ENCODE peak calls at places on chromosomes 16 and 17, in ten cellular contexts. L is fibroblast of mammary gland, E is AG09309, B is GM10248, P is cardiac muscle cell, X is osteoblast, Z is epithelial cell of proximal tubule, T is HFFc6, V is kidney, C is Panc1. Y is an unnamed sample.

GRCh38 chr17:59154721-59155438 is at the start of gene SKA2:
- DNase-seq in P (peak; percentile 100), L (no peak), V (peak; percentile 99), E (no peak), T (no peak), X (peak; percentile 65), Z (no peak), B (no peak), C (peak; percentile 98), Y (no peak)

GRCh38 chr17:50347087-50347893 is 1.4 kb downstream of the XYLT2 start:
- DNase-seq in X (no peak), T (no peak), C (no peak), L (no peak), B (no peak), E (no peak), P (peak; percentile 22), V (peak; percentile 72), Z (no peak), Y (no peak)

GRCh38 chr16:67948015-67948414 is 4.1 kb upstream of the LCAT start:
- DNase-seq in P (no peak), V (no peak), X (no peak), B (no peak), L (no peak), E (no peak), C (no peak), Z (no peak), T (no peak), Y (no peak)

GRCh38 chr16:4701791-4702465 is 8.6 kb downstream of the NUDT16L1 start:
- DNase-seq in T (no peak), C (no peak), B (no peak), V (peak; percentile 72), Z (no peak), X (peak; percentile 86), L (no peak), P (no peak), E (no peak), Y (no peak)

GRCh38 chr17:56894859-56895455 is 18.9 kb downstream of the TRIM25 start:
- DNase-seq in V (no peak), B (no peak), T (no peak), L (no peak), C (no peak), P (no peak), E (no peak), Z (no peak), X (no peak), Y (no peak)

GRCh38 chr17:48037924-48038323 is 327 bp upstream of the COPZ2 start:
- DNase-seq in Z (no peak), L (no peak), P (no peak), E (no peak), B (no peak), V (no peak), X (peak; percentile 79), T (no peak), C (no peak), Y (no peak)

GRCh38 chr17:50396261-50397110 is 837 bp downstream of the LRRC59 start:
- DNase-seq in X (peak; percentile 69), C (no peak), T (peak; percentile 26), V (no peak), P (peak; percentile 80), E (peak; percentile 17), Z (no peak), B (peak; percentile 20), L (peak; percentile 83), Y (no peak)

GRCh38 chr17:21249911-21250703 is 3.1 kb downstream of the NATD1 start:
- DNase-seq in X (peak; percentile 69), L (no peak), E (no peak), Z (no peak), T (no peak), P (no peak), B (no peak), C (no peak), V (no peak), Y (no peak)

GRCh38 chr16:21021316-21021715 is 120.7 kb downstream of the LYRM1 start:
- DNase-seq in X (no peak), L (no peak), B (no peak), V (no peak), P (no peak), E (no peak), C (no peak), T (no peak), Z (no peak), Y (no peak)

GRCh38 chr17:42277342-42277712 is 1.1 kb upstream of the STAT5B start:
- DNase-seq in V (no peak), P (no peak), Z (no peak), E (no peak), L (no peak), C (no peak), B (peak; percentile 41), T (no peak), X (peak; percentile 75), Y (no peak)

GRCh38 chr16:13081825-13082224 is 180.4 kb downstream of the SHISA9 start:
- DNase-seq in V (no peak), L (no peak), P (no peak), Z (no peak), C (no peak), X (no peak), B (no peak), E (no peak), T (no peak), Y (no peak)

GRCh38 chr16:86517652-86518258 is 7.4 kb downstream of the FOXF1 start:
- DNase-seq in X (peak; percentile 97), V (peak; percentile 86), L (peak; percentile 64), P (peak; percentile 78), E (no peak), B (peak; percentile 71), T (peak; percentile 61), C (no peak), Z (no peak), Y (no peak)
- TF ChIP-seq CTCF in X (peak; percentile 77), V (peak; percentile 87), L (peak; percentile 85), P (peak; percentile 90), E (peak; percentile 95), B (peak; percentile 90), T (peak; percentile 88), C (peak; percentile 88), Z (peak; percentile 76), Y (peak; percentile 92)

DNA sequence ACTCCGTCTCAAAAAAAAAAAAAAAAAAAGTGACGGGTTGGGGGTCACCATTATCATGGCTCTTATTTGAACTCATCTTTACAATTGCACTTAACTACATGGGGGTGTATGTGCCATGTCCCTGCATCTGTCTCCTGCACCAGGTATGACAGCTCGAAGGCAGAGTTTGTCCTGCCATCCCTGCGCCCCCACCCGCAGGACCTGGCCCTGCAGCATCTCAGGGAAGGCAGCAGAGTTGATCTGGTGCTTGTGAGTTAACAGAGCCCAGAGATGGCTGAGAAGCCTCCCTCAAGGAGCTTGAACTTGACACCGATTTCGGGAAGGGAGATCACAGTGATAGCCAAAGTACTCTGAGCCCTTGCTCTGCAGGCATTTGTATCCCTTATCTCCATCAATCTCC is 44.8 kb downstream of the C16orf82 start:
- DNase-seq in X (no peak), P (no peak), Z (no peak), B (no peak), V (no peak), E (no peak), L (no peak), C (no peak), T (no peak), Y (no peak)
- TF ChIP-seq CTCF in X (no peak), P (no peak), Z (no peak), B (no peak), V (no peak), E (no peak), L (no peak), C (no peak), T (no peak), Y (no peak)

DNA sequence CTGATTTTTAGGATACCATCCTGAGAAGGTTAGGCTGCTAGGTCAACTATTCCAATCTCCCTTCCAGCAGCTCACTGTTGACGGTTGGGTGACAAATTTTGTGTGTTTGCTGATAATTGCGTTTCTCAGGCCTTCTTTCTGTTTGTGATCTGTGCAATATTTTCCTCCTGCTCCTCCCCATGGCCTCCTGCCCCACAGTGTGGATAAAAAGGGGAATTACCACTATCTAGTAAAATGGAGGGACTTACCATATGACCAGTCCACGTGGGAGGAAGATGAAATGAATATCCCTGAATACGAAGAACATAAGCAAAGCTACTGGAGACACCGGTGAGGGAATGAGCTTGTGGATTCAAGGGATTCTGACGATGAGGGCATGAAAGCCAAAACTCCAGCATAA is 9.2 kb downstream of the CHD3 start:
- DNase-seq in T (peak; percentile 54), Z (no peak), B (no peak), V (no peak), E (no peak), P (peak; percentile 77), X (peak; percentile 94), L (peak; percentile 79), C (no peak), Y (no peak)
- TF ChIP-seq CTCF in T (peak; percentile 71), Z (peak; percentile 66), B (no peak), V (peak; percentile 44), E (peak; percentile 63), P (peak; percentile 53), X (peak; percentile 77), L (peak; percentile 66), C (no peak), Y (peak; percentile 53)

GRCh38 chr17:82351254-82351712 is 7.8 kb upstream of the TEX19 start:
- DNase-seq in B (no peak), X (peak; percentile 52), L (no peak), P (no peak), T (no peak), C (no peak), E (no peak), Z (no peak), V (no peak), Y (no peak)

GRCh38 chr17:82351713-82352488 is 7.1 kb upstream of the TEX19 start:
- DNase-seq in V (peak; percentile 93), P (peak; percentile 94), B (peak; percentile 88), C (peak; percentile 58), T (peak; percentile 76), L (peak; percentile 89), X (peak; percentile 99), Z (no peak), E (peak; percentile 44), Y (peak; percentile 54)

GRCh38 chr17:82349287-82349701 is 9.8 kb upstream of the TEX19 start:
- DNase-seq in T (no peak), C (no peak), V (no peak), E (peak; percentile 54), B (no peak), X (peak; percentile 71), P (peak; percentile 45), L (peak; percentile 90), Z (no peak), Y (no peak)

GRCh38 chr17:82348866-82349265 is 10.2 kb upstream of the TEX19 start:
- DNase-seq in V (no peak), T (no peak), B (no peak), P (peak; percentile 18), E (no peak), X (peak; percentile 82), C (no peak), L (no peak), Z (no peak), Y (no peak)

DNA sequence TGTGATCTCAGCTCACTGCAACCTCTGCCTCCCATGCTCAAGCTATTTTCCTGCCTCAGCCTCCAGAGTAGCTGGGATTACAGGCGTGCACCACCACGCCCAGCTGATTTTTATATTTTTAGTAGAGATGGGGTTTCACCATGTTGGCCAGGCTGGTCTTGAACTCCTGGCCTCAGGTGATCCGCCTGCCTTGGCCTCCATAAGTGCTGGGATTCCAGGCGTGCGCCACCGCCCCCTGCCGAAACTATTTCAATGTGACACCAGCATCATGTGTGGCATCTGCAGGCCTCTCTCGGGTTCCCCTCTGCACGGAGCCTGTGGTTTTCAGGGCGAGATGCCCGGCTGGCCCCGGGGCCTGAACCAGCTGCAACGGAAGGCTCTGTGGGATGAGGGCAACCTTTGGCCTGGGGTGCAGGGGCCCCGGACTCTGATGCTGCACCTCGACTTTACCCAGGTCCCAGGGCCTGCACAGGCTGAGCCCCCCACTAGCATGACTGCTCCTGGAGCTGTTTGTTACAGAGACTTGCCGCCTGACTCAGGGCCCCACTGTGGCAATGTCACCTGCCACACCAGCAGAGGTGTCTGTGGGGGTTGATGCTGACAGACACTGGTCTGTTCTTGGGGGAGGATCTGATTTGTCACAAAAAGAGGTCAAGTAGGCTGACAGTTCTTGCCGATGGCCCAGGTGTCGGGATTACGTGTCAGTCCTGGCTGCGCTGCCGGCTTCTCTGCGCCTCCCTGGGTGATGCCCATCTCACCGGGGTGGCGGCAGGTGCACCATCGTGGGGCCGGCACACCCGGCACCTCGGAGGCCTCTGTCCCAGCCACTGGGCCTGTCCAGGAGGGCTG is 8.6 kb upstream of the TEX19 start:
- DNase-seq in C (no peak), P (no peak), B (no peak), V (no peak), T (peak; percentile 23), E (no peak), L (no peak), X (peak; percentile 44), Z (no peak), Y (no peak)
- TF ChIP-seq CTCF in C (peak; percentile 49), P (no peak), B (peak; percentile 47), V (no peak), T (peak; percentile 54), E (peak; percentile 19), L (no peak), X (no peak), Z (no peak), Y (no peak)